ENCODE peak calls at places on chromosomes 16 and 17, in four cellular contexts. L, E, N and Y are unnamed samples.

GRCh38 chr17:16287563-16288027 is 65.7 kb downstream of the CENPV start:
- DNase-seq in L (no peak), E (peak), N (no peak), Y (peak)

GRCh38 chr16:35391328-35391727 is 1931.9 kb downstream of the TP53TG3F start:
- DNase-seq in L (peak), E (peak), N (no peak), Y (peak)

GRCh38 chr16:85342348-85342747 is 230.1 kb upstream of the CIBAR2 start:
- DNase-seq in L (no peak), E (no peak), N (no peak), Y (no peak)

GRCh38 chr17:35732806-35733136 is 1.3 kb downstream of the RASL10B start:
- DNase-seq in L (no peak), E (no peak), N (no peak), Y (no peak)

GRCh38 chr17:48752399-48753288 is 24.1 kb upstream of the HOXB13 start:
- DNase-seq in L (no peak), E (no peak), N (no peak), Y (peak)

GRCh38 chr17:74744714-74745547 is 3.5 kb upstream of the NHERF1 start:
- DNase-seq in L (peak), E (peak), N (peak), Y (peak)

GRCh38 chr16:51048544-51048943 is 102.5 kb downstream of the SALL1 start:
- DNase-seq in L (no peak), E (no peak), N (no peak), Y (no peak)

GRCh38 chr16:75341934-75342811 is 90.7 kb upstream of the BCAR1 start:
- DNase-seq in L (no peak), E (peak), N (no peak), Y (peak)

GRCh38 chr17:43832168-43832975 is 574 bp downstream of the MPP3 start:
- DNase-seq in L (peak), E (peak), N (no peak), Y (peak)

GRCh38 chr16:68668266-68668665 is 23.2 kb downstream of the CDH3 start:
- DNase-seq in L (no peak), E (no peak), N (no peak), Y (no peak)

GRCh38 chr17:43882761-43883415 is 24.4 kb downstream of the MPP2 start:
- DNase-seq in L (no peak), E (no peak), N (no peak), Y (no peak)

GRCh38 chr16:2782583-2783351 is 4.6 kb downstream of the PRSS33 start:
- DNase-seq in L (peak), E (no peak), N (no peak), Y (no peak)

GRCh38 chr16:2783581-2784375 is 3.6 kb downstream of the PRSS33 start:
- DNase-seq in L (no peak), E (no peak), N (no peak), Y (no peak)

GRCh38 chr16:2786061-2786825 is 1.1 kb downstream of the PRSS33 start:
- DNase-seq in L (no peak), E (no peak), N (no peak), Y (no peak)

GRCh38 chr16:2785101-2785991 is 2.0 kb downstream of the PRSS33 start:
- DNase-seq in L (no peak), E (no peak), N (peak), Y (no peak)

DNA sequence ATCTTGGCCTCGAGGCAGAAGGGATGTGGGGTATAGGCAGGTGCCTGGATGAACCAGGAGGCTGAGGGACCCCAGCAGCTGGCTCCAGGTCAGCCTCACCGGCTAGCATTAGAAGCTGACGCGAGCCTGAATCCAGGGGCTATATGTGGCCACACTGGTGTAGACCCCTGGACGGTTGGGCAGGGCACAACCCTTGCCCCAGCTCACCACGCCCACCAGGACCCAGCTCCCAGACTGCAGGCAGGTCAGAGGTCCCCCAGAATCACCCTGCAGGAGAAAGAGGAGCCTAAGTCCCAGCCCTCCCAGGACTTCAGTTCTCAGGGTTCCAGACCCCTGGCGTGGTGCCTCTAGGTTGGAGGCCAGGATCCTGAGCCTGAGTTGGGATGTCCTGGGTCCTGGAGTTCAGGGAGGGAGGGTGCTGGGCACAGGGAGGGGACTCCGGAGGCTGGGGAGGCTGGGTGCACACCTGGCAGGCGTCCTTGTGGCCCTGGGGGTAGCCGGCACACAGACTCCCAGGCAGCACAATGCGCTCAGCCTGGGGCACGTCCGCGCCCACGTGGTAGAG is 2.7 kb downstream of the PRSS33 start:
- DNase-seq in L (no peak), E (no peak), N (no peak), Y (no peak)
- TF ChIP-seq CTCF in L (no peak), E (no peak), N (no peak), Y (no peak)

GRCh38 chr16:3879887-3880564 is 487 bp downstream of the CREBBP start:
- DNase-seq in L (peak), E (peak), N (peak), Y (peak)
- TF ChIP-seq CTCF in L (no peak), E (no peak), N (no peak), Y (peak)

GRCh38 chr16:3022697-3023414 is 886 bp downstream of the HCFC1R1 start:
- DNase-seq in L (no peak), E (peak), N (no peak), Y (peak)

GRCh38 chr16:3020604-3021448 is 658 bp downstream of the TNFRSF12A start:
- DNase-seq in L (peak), E (peak), N (peak), Y (peak)

GRCh38 chr16:3020247-3020603 is at the start of gene TNFRSF12A:
- DNase-seq in L (peak), E (peak), N (peak), Y (peak)

GRCh38 chr16:3022208-3022696 is 1.5 kb downstream of the HCFC1R1 start:
- DNase-seq in L (peak), E (peak), N (peak), Y (peak)

GRCh38 chr16:3021449-3022207 is 1.5 kb downstream of the TNFRSF12A start:
- DNase-seq in L (peak), E (peak), N (peak), Y (peak)
- TF ChIP-seq CTCF in L (peak), E (no peak), N (no peak), Y (peak)

GRCh38 chr16:1678500-1679098 is 520 bp downstream of the JPT2 start:
- DNase-seq in L (no peak), E (peak), N (peak), Y (peak)
- TF ChIP-seq CTCF in L (no peak), E (no peak), N (no peak), Y (no peak)